ENCODE peak calls at places on chromosomes 6 and 20, in eight cellular contexts. G is MM.1S, F is DND-41, W is HCT116, P is mammary epithelial cell, T is fibroblast of lung, M is PC-3, J is GM12878. A is an unnamed sample.

GRCh38 chr6:136582702-136583471 is 32.7 kb upstream of the MAP7 start:
- DNase-seq in G (peak), F (no peak), W (peak), P (peak), T (peak), M (peak), J (no peak), A (peak)

GRCh38 chr6:154403803-154404202 is 47.2 kb upstream of the IPCEF1 start:
- DNase-seq in G (no peak), F (peak), W (no peak), P (peak), T (peak), M (peak), J (no peak), A (peak)

GRCh38 chr20:25726357-25726756 is 29.7 kb upstream of the ZNF337 start:
- DNase-seq in G (no peak), F (no peak), W (no peak), P (no peak), T (no peak), M (no peak), J (no peak), A (no peak)

GRCh38 chr6:33745558-33745957 is 1.1 kb downstream of the IP6K3 start:
- DNase-seq in G (no peak), F (no peak), W (no peak), P (no peak), T (no peak), M (no peak), J (no peak), A (peak)

GRCh38 chr20:58696411-58696961 is 3.9 kb downstream of the NPEPL1 start:
- DNase-seq in G (no peak), F (peak), W (no peak), P (no peak), T (no peak), M (no peak), J (no peak), A (no peak)

GRCh38 chr6:105178110-105178509 is 1.7 kb downstream of the POPDC3 start:
- DNase-seq in G (no peak), F (no peak), W (no peak), P (peak), T (peak), M (peak), J (no peak), A (peak)

GRCh38 chr6:2790588-2790987 is 25.4 kb downstream of the WRNIP1 start:
- DNase-seq in G (no peak), F (no peak), W (no peak), P (no peak), T (peak), M (peak), J (no peak), A (peak)

GRCh38 chr6:64807785-64808184 is 899.2 kb downstream of the EYS start:
- DNase-seq in G (no peak), F (no peak), W (no peak), P (no peak), T (no peak), M (no peak), J (no peak), A (no peak)

GRCh38 chr6:151014404-151015150 is 149.1 kb downstream of the MTHFD1L start:
- DNase-seq in G (peak), F (peak), W (peak), P (peak), T (peak), M (peak), J (no peak), A (peak)

GRCh38 chr20:37729909-37730308 is 36.1 kb downstream of the CTNNBL1 start:
- DNase-seq in G (no peak), F (no peak), W (no peak), P (peak), T (peak), M (no peak), J (no peak), A (peak)

GRCh38 chr20:59765599-59766177 is 161.3 kb downstream of the PHACTR3 start:
- DNase-seq in G (peak), F (peak), W (no peak), P (peak), T (no peak), M (peak), J (no peak), A (peak)

GRCh38 chr6:142303191-142303564 is 1.4 kb downstream of the ADGRG6 start:
- DNase-seq in G (no peak), F (no peak), W (no peak), P (peak), T (no peak), M (no peak), J (no peak), A (no peak)

GRCh38 chr6:39056191-39056590 is 7.6 kb downstream of the GLP1R start:
- DNase-seq in G (no peak), F (no peak), W (no peak), P (no peak), T (no peak), M (no peak), J (no peak), A (no peak)

GRCh38 chr6:22147983-22148797 is 148.6 kb downstream of the PRL start:
- DNase-seq in G (no peak), F (peak), W (no peak), P (peak), T (peak), M (peak), J (no peak), A (peak)

GRCh38 chr20:676315-676937 is 824 bp upstream of the SCRT2 start:
- DNase-seq in G (no peak), F (no peak), W (no peak), P (no peak), T (no peak), M (no peak), J (no peak), A (no peak)

GRCh38 chr6:135162678-135163439 is 18.2 kb upstream of the MYB start:
- DNase-seq in G (peak), F (peak), W (peak), P (no peak), T (no peak), M (peak), J (no peak), A (peak)

GRCh38 chr6:79385333-79385732 is 150.9 kb upstream of the HMGN3 start:
- DNase-seq in G (no peak), F (no peak), W (no peak), P (no peak), T (no peak), M (peak), J (no peak), A (no peak)

GRCh38 chr20:8722277-8722928 is 346.5 kb upstream of the PLCB4 start:
- DNase-seq in G (peak), F (peak), W (peak), P (peak), T (peak), M (peak), J (peak), A (peak)

GRCh38 chr6:108116781-108117426 is 42.4 kb upstream of the OSTM1 start:
- DNase-seq in G (no peak), F (no peak), W (no peak), P (no peak), T (no peak), M (no peak), J (no peak), A (no peak)
- TF ChIP-seq EZH2 in G (no peak), F (no peak), W (no peak), P (peak), T (peak), M (no peak), J (no peak), A (no peak)

GRCh38 chr6:66556936-66557335 is 849.9 kb upstream of the EYS start:
- DNase-seq in G (no peak), F (no peak), W (no peak), P (no peak), T (no peak), M (peak), J (no peak), A (no peak)
- TF ChIP-seq EZH2 in G (no peak), F (no peak), W (no peak), P (no peak), T (no peak), M (no peak), J (no peak), A (no peak)

GRCh38 chr20:44809380-44810060 is 826 bp downstream of the RIMS4 start:
- DNase-seq in G (no peak), F (no peak), W (no peak), P (no peak), T (no peak), M (no peak), J (no peak), A (no peak)

GRCh38 chr20:44811150-44811685 is 872 bp upstream of the RIMS4 start:
- DNase-seq in G (no peak), F (no peak), W (no peak), P (no peak), T (no peak), M (no peak), J (no peak), A (no peak)

GRCh38 chr20:44807684-44808056 is 2.7 kb downstream of the RIMS4 start:
- DNase-seq in G (no peak), F (no peak), W (no peak), P (no peak), T (no peak), M (no peak), J (no peak), A (no peak)

GRCh38 chr20:44810391-44811149 is at the start of gene RIMS4:
- DNase-seq in G (no peak), F (no peak), W (no peak), P (no peak), T (no peak), M (no peak), J (no peak), A (peak)

DNA sequence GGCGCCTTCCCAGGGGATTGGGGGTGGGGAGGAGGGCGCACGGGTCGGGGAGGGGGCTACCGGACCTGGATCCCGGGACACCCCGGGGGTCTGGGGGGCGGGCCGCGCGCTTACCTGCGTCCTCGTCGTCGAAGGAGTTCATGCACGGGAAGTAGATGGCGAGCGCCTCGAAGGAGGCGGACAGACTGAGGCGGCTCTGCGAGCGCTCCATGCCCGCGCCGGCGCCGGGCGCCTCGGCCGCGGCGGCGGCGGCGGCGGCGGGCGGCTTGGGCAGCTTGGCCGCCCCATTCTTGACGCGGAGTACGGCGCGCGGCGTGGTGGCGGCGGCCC is 320 bp downstream of the RIMS4 start:
- DNase-seq in G (no peak), F (no peak), W (no peak), P (no peak), T (no peak), M (no peak), J (no peak), A (peak)
- TF ChIP-seq EZH2 in G (no peak), F (no peak), W (no peak), P (no peak), T (no peak), M (no peak), J (no peak), A (no peak)

GRCh38 chr6:108119212-108120141 is 44.9 kb upstream of the OSTM1 start:
- DNase-seq in G (no peak), F (no peak), W (no peak), P (no peak), T (no peak), M (no peak), J (no peak), A (no peak)
- TF ChIP-seq EZH2 in G (no peak), F (no peak), W (no peak), P (no peak), T (peak), M (no peak), J (no peak), A (peak)

DNA sequence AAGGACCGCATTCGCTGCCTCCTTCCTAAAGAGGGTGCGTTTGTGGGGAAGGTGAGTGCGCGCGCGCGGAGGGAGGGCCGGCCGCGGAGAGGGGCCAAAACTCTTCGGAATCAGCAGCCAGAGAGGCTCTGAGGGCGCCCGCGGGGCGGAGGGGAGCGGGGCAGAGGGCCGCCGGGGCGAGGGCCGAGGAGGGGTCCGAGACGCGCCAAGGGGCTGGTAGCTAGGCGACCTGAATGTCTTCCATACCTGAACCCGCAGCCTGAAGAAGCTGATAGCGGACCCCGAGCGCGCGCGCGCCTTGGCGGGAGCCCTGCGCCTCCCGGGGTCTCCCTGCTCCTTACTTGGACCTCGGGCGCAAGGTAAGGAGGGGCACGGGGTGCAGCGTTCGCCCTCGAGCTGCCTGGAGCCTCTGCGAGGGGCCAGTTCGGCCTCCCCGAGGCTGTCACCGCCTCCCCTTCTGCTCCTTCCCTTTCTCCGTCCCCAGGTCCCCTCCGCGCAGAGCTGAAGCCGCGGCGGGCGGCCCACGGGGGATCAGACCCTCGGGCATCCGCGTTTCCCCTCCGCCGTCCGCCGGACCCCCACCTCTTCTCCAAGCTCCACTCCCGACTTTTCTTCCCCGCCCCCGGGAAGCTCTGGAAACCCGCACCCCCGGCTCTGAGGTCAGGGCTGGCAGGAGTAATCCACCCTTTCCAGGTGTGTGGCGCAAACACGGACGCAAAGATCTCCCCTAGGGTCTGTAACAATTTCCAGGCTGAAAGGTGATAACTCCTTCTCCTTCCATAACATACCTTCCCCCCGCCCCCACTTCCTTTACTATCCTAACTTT is 13.1 kb upstream of the DEK start:
- DNase-seq in G (no peak), F (no peak), W (no peak), P (peak), T (peak), M (no peak), J (no peak), A (peak)
- TF ChIP-seq EZH2 in G (no peak), F (no peak), W (no peak), P (no peak), T (no peak), M (peak), J (no peak), A (no peak)

DNA sequence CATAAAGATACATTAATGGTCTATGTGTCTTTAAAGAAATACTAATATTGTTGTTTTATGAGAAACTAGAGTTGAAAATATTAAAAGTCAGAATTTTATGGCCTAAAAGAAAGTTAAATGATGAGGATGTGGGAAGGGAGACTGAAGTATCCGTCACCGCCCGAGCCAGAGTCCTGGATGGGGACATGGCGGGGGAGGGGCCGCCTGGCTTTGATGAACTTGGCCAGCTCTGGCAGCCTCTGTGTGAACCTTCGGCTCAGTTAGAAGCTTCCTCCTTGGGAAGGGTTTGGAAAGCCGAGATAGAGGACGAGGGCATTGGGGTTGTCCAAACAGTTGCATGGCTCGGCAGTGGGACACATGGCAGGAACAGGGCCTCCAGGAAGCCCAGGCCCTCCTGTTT is 6.8 kb upstream of the RBBP8NL start:
- DNase-seq in G (no peak), F (no peak), W (no peak), P (no peak), T (no peak), M (no peak), J (no peak), A (no peak)
- TF ChIP-seq EZH2 in G (no peak), F (no peak), W (no peak), P (no peak), T (peak), M (no peak), J (no peak), A (peak)

DNA sequence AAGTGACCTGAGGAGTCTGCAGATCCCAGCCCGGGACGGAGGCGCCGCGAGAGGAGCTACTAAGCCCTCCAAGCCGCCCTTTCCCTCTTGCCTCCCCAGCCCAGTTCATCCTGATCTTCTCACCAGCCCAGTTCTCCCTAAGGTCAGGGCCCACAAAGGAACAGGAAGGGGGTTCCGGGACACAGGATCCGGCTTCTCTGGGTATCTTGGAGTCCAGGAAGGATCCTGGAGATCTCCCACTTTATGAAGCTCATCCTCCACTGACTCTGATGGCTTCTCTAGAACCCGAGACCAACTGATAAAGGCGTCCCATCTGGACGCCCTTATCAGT is 36.9 kb upstream of the HLA-C start:
- DNase-seq in G (no peak), F (no peak), W (no peak), P (no peak), T (no peak), M (no peak), J (no peak), A (no peak)
- TF ChIP-seq EZH2 in G (no peak), F (no peak), W (no peak), P (peak), T (no peak), M (no peak), J (no peak), A (no peak)

GRCh38 chr6:110357298-110357695 is 852 bp downstream of the METTL24 start:
- DNase-seq in G (no peak), F (no peak), W (no peak), P (no peak), T (no peak), M (no peak), J (no peak), A (no peak)
- TF ChIP-seq EZH2 in G (no peak), F (no peak), W (no peak), P (peak), T (peak), M (no peak), J (no peak), A (no peak)

A was measured in GM23248.